ENCODE peak calls at places on chromosomes 11 and 22, in nine cellular contexts. One of them, this sample, is unnamed.

GRCh38 chr11:12286606-12287005 is 90.8 kb upstream of the PARVA start:
- DNase-seq in activated CD4-positive, alpha-beta T cell treated with anti-CD3 and anti-CD28 coated beads for 48 hours: no peak
- DNase-seq in brain microvascular endothelial cell: no peak
- DNase-seq in SJSA1: no peak
- DNase-seq in NCI-H2171 treated with DMSO at 0.1 percent for 48 hours: no peak
- DNase-seq in sciatic nerve: no peak
- DNase-seq in NCI-H1105 treated with DMSO at 0.1 percent for 48 hours: no peak
- DNase-seq in nucleus accumbens: no peak
- DNase-seq in stimulated activated CD8-positive, alpha-beta memory T cell treated with anti-CD3 and anti-CD28 coated beads, Interleukin-12 subunit alpha, Interleukin-12 subunit beta, amount 100 ng/mL, for 1 hour: no peak
- DNase-seq in this sample: no peak

GRCh38 chr11:95279921-95280861 is 49.2 kb upstream of the SESN3 start:
- DNase-seq in stimulated activated CD8-positive, alpha-beta memory T cell treated with anti-CD3 and anti-CD28 coated beads, Interleukin-12 subunit alpha, Interleukin-12 subunit beta, amount 100 ng/mL, for 1 hour: no peak
- DNase-seq in sciatic nerve: no peak
- DNase-seq in NCI-H1105 treated with DMSO at 0.1 percent for 48 hours: no peak
- DNase-seq in NCI-H2171 treated with DMSO at 0.1 percent for 48 hours: no peak
- DNase-seq in nucleus accumbens: peak
- DNase-seq in activated CD4-positive, alpha-beta T cell treated with anti-CD3 and anti-CD28 coated beads for 48 hours: no peak
- DNase-seq in SJSA1: no peak
- DNase-seq in brain microvascular endothelial cell: no peak
- DNase-seq in this sample: peak

GRCh38 chr11:116544721-116545120 is 228.1 kb downstream of the BUD13 start:
- DNase-seq in brain microvascular endothelial cell: no peak
- DNase-seq in nucleus accumbens: no peak
- DNase-seq in SJSA1: no peak
- DNase-seq in sciatic nerve: peak
- DNase-seq in NCI-H1105 treated with DMSO at 0.1 percent for 48 hours: no peak
- DNase-seq in activated CD4-positive, alpha-beta T cell treated with anti-CD3 and anti-CD28 coated beads for 48 hours: no peak
- DNase-seq in stimulated activated CD8-positive, alpha-beta memory T cell treated with anti-CD3 and anti-CD28 coated beads, Interleukin-12 subunit alpha, Interleukin-12 subunit beta, amount 100 ng/mL, for 1 hour: no peak
- DNase-seq in NCI-H2171 treated with DMSO at 0.1 percent for 48 hours: no peak
- DNase-seq in this sample: no peak

GRCh38 chr11:3157381-3158130 is 7.6 kb downstream of the OSBPL5 start:
- DNase-seq in NCI-H2171 treated with DMSO at 0.1 percent for 48 hours: no peak
- DNase-seq in brain microvascular endothelial cell: peak
- DNase-seq in sciatic nerve: no peak
- DNase-seq in SJSA1: no peak
- DNase-seq in nucleus accumbens: no peak
- DNase-seq in activated CD4-positive, alpha-beta T cell treated with anti-CD3 and anti-CD28 coated beads for 48 hours: no peak
- DNase-seq in NCI-H1105 treated with DMSO at 0.1 percent for 48 hours: no peak
- DNase-seq in stimulated activated CD8-positive, alpha-beta memory T cell treated with anti-CD3 and anti-CD28 coated beads, Interleukin-12 subunit alpha, Interleukin-12 subunit beta, amount 100 ng/mL, for 1 hour: no peak
- DNase-seq in this sample: no peak

GRCh38 chr11:30025396-30026139 is 8.7 kb upstream of the KCNA4 start:
- DNase-seq in nucleus accumbens: no peak
- DNase-seq in NCI-H1105 treated with DMSO at 0.1 percent for 48 hours: no peak
- DNase-seq in SJSA1: no peak
- DNase-seq in sciatic nerve: no peak
- DNase-seq in stimulated activated CD8-positive, alpha-beta memory T cell treated with anti-CD3 and anti-CD28 coated beads, Interleukin-12 subunit alpha, Interleukin-12 subunit beta, amount 100 ng/mL, for 1 hour: no peak
- DNase-seq in NCI-H2171 treated with DMSO at 0.1 percent for 48 hours: no peak
- DNase-seq in activated CD4-positive, alpha-beta T cell treated with anti-CD3 and anti-CD28 coated beads for 48 hours: no peak
- DNase-seq in brain microvascular endothelial cell: no peak
- DNase-seq in this sample: no peak

GRCh38 chr22:43827336-43827735 is 15.2 kb upstream of the EFCAB6 start:
- DNase-seq in NCI-H1105 treated with DMSO at 0.1 percent for 48 hours: no peak
- DNase-seq in activated CD4-positive, alpha-beta T cell treated with anti-CD3 and anti-CD28 coated beads for 48 hours: no peak
- DNase-seq in NCI-H2171 treated with DMSO at 0.1 percent for 48 hours: no peak
- DNase-seq in brain microvascular endothelial cell: no peak
- DNase-seq in sciatic nerve: no peak
- DNase-seq in nucleus accumbens: no peak
- DNase-seq in stimulated activated CD8-positive, alpha-beta memory T cell treated with anti-CD3 and anti-CD28 coated beads, Interleukin-12 subunit alpha, Interleukin-12 subunit beta, amount 100 ng/mL, for 1 hour: no peak
- DNase-seq in SJSA1: no peak
- DNase-seq in this sample: no peak

GRCh38 chr11:100831929-100832480 is 144.9 kb downstream of the ARHGAP42 start:
- DNase-seq in stimulated activated CD8-positive, alpha-beta memory T cell treated with anti-CD3 and anti-CD28 coated beads, Interleukin-12 subunit alpha, Interleukin-12 subunit beta, amount 100 ng/mL, for 1 hour: no peak
- DNase-seq in activated CD4-positive, alpha-beta T cell treated with anti-CD3 and anti-CD28 coated beads for 48 hours: no peak
- DNase-seq in SJSA1: no peak
- DNase-seq in sciatic nerve: no peak
- DNase-seq in nucleus accumbens: no peak
- DNase-seq in brain microvascular endothelial cell: peak
- DNase-seq in NCI-H1105 treated with DMSO at 0.1 percent for 48 hours: no peak
- DNase-seq in NCI-H2171 treated with DMSO at 0.1 percent for 48 hours: peak
- DNase-seq in this sample: peak

GRCh38 chr11:43832536-43832935 is 48.1 kb upstream of the ALKBH3 start:
- DNase-seq in NCI-H2171 treated with DMSO at 0.1 percent for 48 hours: no peak
- DNase-seq in stimulated activated CD8-positive, alpha-beta memory T cell treated with anti-CD3 and anti-CD28 coated beads, Interleukin-12 subunit alpha, Interleukin-12 subunit beta, amount 100 ng/mL, for 1 hour: no peak
- DNase-seq in brain microvascular endothelial cell: no peak
- DNase-seq in NCI-H1105 treated with DMSO at 0.1 percent for 48 hours: no peak
- DNase-seq in nucleus accumbens: no peak
- DNase-seq in sciatic nerve: no peak
- DNase-seq in SJSA1: no peak
- DNase-seq in activated CD4-positive, alpha-beta T cell treated with anti-CD3 and anti-CD28 coated beads for 48 hours: no peak
- DNase-seq in this sample: no peak

GRCh38 chr22:40491990-40492631 is 121.7 kb downstream of the SGSM3 start:
- DNase-seq in sciatic nerve: no peak
- DNase-seq in nucleus accumbens: no peak
- DNase-seq in SJSA1: no peak
- DNase-seq in activated CD4-positive, alpha-beta T cell treated with anti-CD3 and anti-CD28 coated beads for 48 hours: no peak
- DNase-seq in NCI-H1105 treated with DMSO at 0.1 percent for 48 hours: no peak
- DNase-seq in NCI-H2171 treated with DMSO at 0.1 percent for 48 hours: no peak
- DNase-seq in stimulated activated CD8-positive, alpha-beta memory T cell treated with anti-CD3 and anti-CD28 coated beads, Interleukin-12 subunit alpha, Interleukin-12 subunit beta, amount 100 ng/mL, for 1 hour: no peak
- DNase-seq in brain microvascular endothelial cell: peak
- DNase-seq in this sample: peak

GRCh38 chr11:130118636-130119387 is 40.8 kb upstream of the ST14 start:
- DNase-seq in NCI-H1105 treated with DMSO at 0.1 percent for 48 hours: no peak
- DNase-seq in brain microvascular endothelial cell: no peak
- DNase-seq in NCI-H2171 treated with DMSO at 0.1 percent for 48 hours: no peak
- DNase-seq in sciatic nerve: no peak
- DNase-seq in nucleus accumbens: no peak
- DNase-seq in stimulated activated CD8-positive, alpha-beta memory T cell treated with anti-CD3 and anti-CD28 coated beads, Interleukin-12 subunit alpha, Interleukin-12 subunit beta, amount 100 ng/mL, for 1 hour: no peak
- DNase-seq in SJSA1: no peak
- DNase-seq in activated CD4-positive, alpha-beta T cell treated with anti-CD3 and anti-CD28 coated beads for 48 hours: peak
- DNase-seq in this sample: no peak

GRCh38 chr11:107478922-107479321 is 21.3 kb upstream of the CWF19L2 start:
- DNase-seq in sciatic nerve: no peak
- DNase-seq in nucleus accumbens: no peak
- DNase-seq in NCI-H2171 treated with DMSO at 0.1 percent for 48 hours: no peak
- DNase-seq in stimulated activated CD8-positive, alpha-beta memory T cell treated with anti-CD3 and anti-CD28 coated beads, Interleukin-12 subunit alpha, Interleukin-12 subunit beta, amount 100 ng/mL, for 1 hour: no peak
- DNase-seq in SJSA1: no peak
- DNase-seq in brain microvascular endothelial cell: no peak
- DNase-seq in activated CD4-positive, alpha-beta T cell treated with anti-CD3 and anti-CD28 coated beads for 48 hours: no peak
- DNase-seq in NCI-H1105 treated with DMSO at 0.1 percent for 48 hours: no peak
- DNase-seq in this sample: no peak

This sample was measured in iris pigment epithelial cell.